ENCODE peak calls at places on chromosomes 16 and 17, in five cellular contexts. M is hypothalamus; U is stimulated activated CD8-positive, alpha-beta memory T cell treated with anti-CD3 and anti-CD28 coated beads, Interleukin-12 subunit alpha, Interleukin-12 subunit beta, amount 100 ng/mL, for 4 hours; G is head of caudate nucleus; T is tibial nerve. Q is an unnamed sample.

GRCh38 chr17:74245145-74245817 is 28.8 kb upstream of the DNAI2 start:
- DNase-seq in M (peak; percentile 96), U (no peak), G (peak; percentile 91), T (no peak), Q (peak; percentile 67)

GRCh38 chr17:65609749-65610148 is 48.3 kb upstream of the AXIN2 start:
- DNase-seq in M (no peak), U (no peak), G (no peak), T (no peak), Q (no peak)

GRCh38 chr16:85327731-85328664 is 215.7 kb upstream of the CIBAR2 start:
- DNase-seq in M (peak; percentile 44), U (no peak), G (peak; percentile 56), T (no peak), Q (no peak)

GRCh38 chr17:46868689-46869187 is 17.4 kb downstream of the WNT9B start:
- DNase-seq in M (no peak), U (no peak), G (no peak), T (no peak), Q (no peak)

GRCh38 chr17:79695293-79696158 is 35.2 kb upstream of the ENPP7 start:
- DNase-seq in M (peak; percentile 6), U (no peak), G (no peak), T (no peak), Q (no peak)

GRCh38 chr17:9668532-9668931 is 23.2 kb downstream of the USP43 start:
- DNase-seq in M (no peak), U (no peak), G (no peak), T (no peak), Q (no peak)

GRCh38 chr16:59192551-59193199 is 458.6 kb upstream of the GOT2 start:
- DNase-seq in M (no peak), U (no peak), G (no peak), T (no peak), Q (no peak)

GRCh38 chr16:4917117-4917516 is 19.8 kb downstream of the PPL start:
- DNase-seq in M (no peak), U (no peak), G (no peak), T (no peak), Q (no peak)

GRCh38 chr16:31696968-31697743 is 169.5 kb downstream of the AHSP start:
- DNase-seq in M (no peak), U (no peak), G (no peak), T (no peak), Q (no peak)